ENCODE peak calls at places on chromosomes 1 and 21, in four cellular contexts. J, X, Z and P are unnamed samples.

GRCh38 chr1:8211620-8212442 is 106.1 kb upstream of the SLC45A1 start:
- DNase-seq in J (no peak), X (peak), Z (peak), P (peak)

GRCh38 chr1:8348777-8349472 is 31.0 kb downstream of the SLC45A1 start:
- DNase-seq in X (no peak), J (peak), Z (peak), P (peak)

GRCh38 chr21:45444385-45444784 is 39.4 kb downstream of the COL18A1 start:
- DNase-seq in X (no peak), J (no peak), Z (no peak), P (no peak)

GRCh38 chr1:1013105-1013921 is at the start of gene ISG15:
- DNase-seq in X (no peak), J (peak), Z (peak), P (peak)

GRCh38 chr1:162206749-162207635 is 137.5 kb downstream of the NOS1AP start:
- DNase-seq in Z (no peak), J (no peak), X (no peak), P (no peak)

GRCh38 chr1:43348809-43349593 is 9.8 kb upstream of the CDC20 start:
- DNase-seq in Z (peak), J (peak), X (no peak), P (no peak)

GRCh38 chr1:238465449-238465848 is 574.7 kb upstream of the ZP4 start:
- DNase-seq in X (no peak), Z (no peak), J (no peak), P (no peak)

GRCh38 chr1:245060684-245061374 is 94.0 kb upstream of the KIF26B start:
- DNase-seq in X (no peak), Z (no peak), J (no peak), P (no peak)